ENCODE peak calls at places on chromosomes 4 and X, in six cellular contexts. One of them, this sample, is unnamed.

GRCh38 chrX:150857453-150857852 is 41.0 kb downstream of the CD99L2 start:
- DNase-seq in stimulated activated CD4-positive, alpha-beta T cell treated with anti-CD3 and anti-CD28 coated beads, Interleukin-1b, Interleukin-23, amount 100 ng/mL, for 24 hours: no peak
- DNase-seq in WTC11: no peak
- DNase-seq in choroid plexus epithelial cell: no peak
- DNase-seq in AG10803: no peak
- DNase-seq in pulmonary artery endothelial cell: no peak
- DNase-seq in this sample: no peak

GRCh38 chr4:159232465-159233106 is 129.7 kb downstream of the RAPGEF2 start:
- DNase-seq in pulmonary artery endothelial cell: no peak
- DNase-seq in stimulated activated CD4-positive, alpha-beta T cell treated with anti-CD3 and anti-CD28 coated beads, Interleukin-1b, Interleukin-23, amount 100 ng/mL, for 24 hours: no peak
- DNase-seq in WTC11: no peak
- DNase-seq in AG10803: no peak
- DNase-seq in choroid plexus epithelial cell: no peak
- DNase-seq in this sample: no peak

GRCh38 chr4:174654634-174655033 is 132.3 kb upstream of the HPGD start:
- DNase-seq in AG10803: no peak
- DNase-seq in choroid plexus epithelial cell: no peak
- DNase-seq in stimulated activated CD4-positive, alpha-beta T cell treated with anti-CD3 and anti-CD28 coated beads, Interleukin-1b, Interleukin-23, amount 100 ng/mL, for 24 hours: no peak
- DNase-seq in pulmonary artery endothelial cell: no peak
- DNase-seq in WTC11: no peak
- DNase-seq in this sample: no peak

GRCh38 chr4:125049711-125050110 is 265.0 kb upstream of the FAT4 start:
- DNase-seq in stimulated activated CD4-positive, alpha-beta T cell treated with anti-CD3 and anti-CD28 coated beads, Interleukin-1b, Interleukin-23, amount 100 ng/mL, for 24 hours: no peak
- DNase-seq in pulmonary artery endothelial cell: no peak
- DNase-seq in WTC11: no peak
- DNase-seq in AG10803: peak
- DNase-seq in choroid plexus epithelial cell: no peak
- DNase-seq in this sample: peak

GRCh38 chrX:118727686-118728339 is 407 bp downstream of the IL13RA1 start:
- DNase-seq in AG10803: peak
- DNase-seq in stimulated activated CD4-positive, alpha-beta T cell treated with anti-CD3 and anti-CD28 coated beads, Interleukin-1b, Interleukin-23, amount 100 ng/mL, for 24 hours: no peak
- DNase-seq in choroid plexus epithelial cell: no peak
- DNase-seq in pulmonary artery endothelial cell: no peak
- DNase-seq in WTC11: peak
- DNase-seq in this sample: peak

GRCh38 chr4:70402762-70403161 is 5.0 kb downstream of the OPRPN start:
- DNase-seq in AG10803: no peak
- DNase-seq in WTC11: no peak
- DNase-seq in stimulated activated CD4-positive, alpha-beta T cell treated with anti-CD3 and anti-CD28 coated beads, Interleukin-1b, Interleukin-23, amount 100 ng/mL, for 24 hours: no peak
- DNase-seq in choroid plexus epithelial cell: no peak
- DNase-seq in pulmonary artery endothelial cell: no peak
- DNase-seq in this sample: no peak

GRCh38 chr4:180099962-180100361 is 2143.2 kb upstream of the TENM3 start:
- DNase-seq in AG10803: no peak
- DNase-seq in WTC11: no peak
- DNase-seq in pulmonary artery endothelial cell: no peak
- DNase-seq in choroid plexus epithelial cell: no peak
- DNase-seq in stimulated activated CD4-positive, alpha-beta T cell treated with anti-CD3 and anti-CD28 coated beads, Interleukin-1b, Interleukin-23, amount 100 ng/mL, for 24 hours: no peak
- DNase-seq in this sample: no peak

GRCh38 chr4:77020017-77020416 is 55.8 kb downstream of the CCNI start:
- DNase-seq in pulmonary artery endothelial cell: no peak
- DNase-seq in WTC11: no peak
- DNase-seq in choroid plexus epithelial cell: no peak
- DNase-seq in stimulated activated CD4-positive, alpha-beta T cell treated with anti-CD3 and anti-CD28 coated beads, Interleukin-1b, Interleukin-23, amount 100 ng/mL, for 24 hours: no peak
- DNase-seq in AG10803: no peak
- DNase-seq in this sample: no peak

GRCh38 chrX:18654873-18655836 is 16.8 kb downstream of the RS1 start:
- DNase-seq in WTC11: no peak
- DNase-seq in stimulated activated CD4-positive, alpha-beta T cell treated with anti-CD3 and anti-CD28 coated beads, Interleukin-1b, Interleukin-23, amount 100 ng/mL, for 24 hours: no peak
- DNase-seq in pulmonary artery endothelial cell: no peak
- DNase-seq in choroid plexus epithelial cell: peak
- DNase-seq in AG10803: no peak
- DNase-seq in this sample: peak

GRCh38 chr4:113445286-113445685 is 316.3 kb downstream of the CAMK2D start:
- DNase-seq in pulmonary artery endothelial cell: no peak
- DNase-seq in stimulated activated CD4-positive, alpha-beta T cell treated with anti-CD3 and anti-CD28 coated beads, Interleukin-1b, Interleukin-23, amount 100 ng/mL, for 24 hours: no peak
- DNase-seq in choroid plexus epithelial cell: peak
- DNase-seq in WTC11: no peak
- DNase-seq in AG10803: peak
- DNase-seq in this sample: peak

GRCh38 chr4:30429813-30430466 is 290.2 kb upstream of the PCDH7 start:
- DNase-seq in pulmonary artery endothelial cell: no peak
- DNase-seq in choroid plexus epithelial cell: peak
- DNase-seq in WTC11: no peak
- DNase-seq in AG10803: peak
- DNase-seq in stimulated activated CD4-positive, alpha-beta T cell treated with anti-CD3 and anti-CD28 coated beads, Interleukin-1b, Interleukin-23, amount 100 ng/mL, for 24 hours: no peak
- DNase-seq in this sample: peak

GRCh38 chr4:8819421-8820177 is 52.0 kb downstream of the HMX1 start:
- DNase-seq in choroid plexus epithelial cell: no peak
- DNase-seq in WTC11: no peak
- DNase-seq in stimulated activated CD4-positive, alpha-beta T cell treated with anti-CD3 and anti-CD28 coated beads, Interleukin-1b, Interleukin-23, amount 100 ng/mL, for 24 hours: no peak
- DNase-seq in pulmonary artery endothelial cell: no peak
- DNase-seq in AG10803: no peak
- DNase-seq in this sample: no peak

GRCh38 chr4:70544279-70544870 is 26.0 kb downstream of the AMTN start:
- DNase-seq in choroid plexus epithelial cell: peak
- DNase-seq in stimulated activated CD4-positive, alpha-beta T cell treated with anti-CD3 and anti-CD28 coated beads, Interleukin-1b, Interleukin-23, amount 100 ng/mL, for 24 hours: no peak
- DNase-seq in WTC11: no peak
- DNase-seq in AG10803: peak
- DNase-seq in pulmonary artery endothelial cell: no peak
- DNase-seq in this sample: peak

GRCh38 chr4:119172223-119172622 is 36.6 kb downstream of the MYOZ2 start:
- DNase-seq in pulmonary artery endothelial cell: no peak
- DNase-seq in WTC11: no peak
- DNase-seq in choroid plexus epithelial cell: no peak
- DNase-seq in stimulated activated CD4-positive, alpha-beta T cell treated with anti-CD3 and anti-CD28 coated beads, Interleukin-1b, Interleukin-23, amount 100 ng/mL, for 24 hours: no peak
- DNase-seq in AG10803: no peak
- DNase-seq in this sample: no peak

GRCh38 chrX:53320543-53321215 is 39.3 kb upstream of the IQSEC2 start:
- DNase-seq in AG10803: no peak
- DNase-seq in stimulated activated CD4-positive, alpha-beta T cell treated with anti-CD3 and anti-CD28 coated beads, Interleukin-1b, Interleukin-23, amount 100 ng/mL, for 24 hours: no peak
- DNase-seq in choroid plexus epithelial cell: no peak
- DNase-seq in pulmonary artery endothelial cell: no peak
- DNase-seq in WTC11: no peak
- DNase-seq in this sample: no peak

GRCh38 chr4:186789671-186790070 is 66.0 kb upstream of the FAT1 start:
- DNase-seq in pulmonary artery endothelial cell: no peak
- DNase-seq in AG10803: peak
- DNase-seq in stimulated activated CD4-positive, alpha-beta T cell treated with anti-CD3 and anti-CD28 coated beads, Interleukin-1b, Interleukin-23, amount 100 ng/mL, for 24 hours: no peak
- DNase-seq in WTC11: no peak
- DNase-seq in choroid plexus epithelial cell: no peak
- DNase-seq in this sample: peak

GRCh38 chrX:109782994-109783711 is 50.1 kb upstream of the ACSL4 start:
- DNase-seq in pulmonary artery endothelial cell: no peak
- DNase-seq in WTC11: no peak
- DNase-seq in stimulated activated CD4-positive, alpha-beta T cell treated with anti-CD3 and anti-CD28 coated beads, Interleukin-1b, Interleukin-23, amount 100 ng/mL, for 24 hours: no peak
- DNase-seq in choroid plexus epithelial cell: peak
- DNase-seq in AG10803: peak
- DNase-seq in this sample: no peak

GRCh38 chr4:17544205-17544604 is 29.2 kb downstream of the CLRN2 start:
- DNase-seq in pulmonary artery endothelial cell: no peak
- DNase-seq in WTC11: no peak
- DNase-seq in stimulated activated CD4-positive, alpha-beta T cell treated with anti-CD3 and anti-CD28 coated beads, Interleukin-1b, Interleukin-23, amount 100 ng/mL, for 24 hours: no peak
- DNase-seq in choroid plexus epithelial cell: no peak
- DNase-seq in AG10803: peak
- DNase-seq in this sample: peak

GRCh38 chr4:102620697-102621497 is 119.7 kb downstream of the NFKB1 start:
- DNase-seq in pulmonary artery endothelial cell: no peak
- DNase-seq in AG10803: peak
- DNase-seq in WTC11: no peak
- DNase-seq in stimulated activated CD4-positive, alpha-beta T cell treated with anti-CD3 and anti-CD28 coated beads, Interleukin-1b, Interleukin-23, amount 100 ng/mL, for 24 hours: no peak
- DNase-seq in choroid plexus epithelial cell: peak
- DNase-seq in this sample: peak

GRCh38 chr4:142901166-142901662 is 55.1 kb upstream of the INPP4B start:
- DNase-seq in stimulated activated CD4-positive, alpha-beta T cell treated with anti-CD3 and anti-CD28 coated beads, Interleukin-1b, Interleukin-23, amount 100 ng/mL, for 24 hours: no peak
- DNase-seq in choroid plexus epithelial cell: peak
- DNase-seq in WTC11: no peak
- DNase-seq in pulmonary artery endothelial cell: no peak
- DNase-seq in AG10803: no peak
- DNase-seq in this sample: no peak

GRCh38 chrX:103398321-103398937 is 22.1 kb downstream of the BEX3 start:
- DNase-seq in pulmonary artery endothelial cell: peak
- DNase-seq in choroid plexus epithelial cell: peak
- DNase-seq in WTC11: no peak
- DNase-seq in stimulated activated CD4-positive, alpha-beta T cell treated with anti-CD3 and anti-CD28 coated beads, Interleukin-1b, Interleukin-23, amount 100 ng/mL, for 24 hours: no peak
- DNase-seq in AG10803: peak
- DNase-seq in this sample: peak

GRCh38 chr4:20151436-20151835 is 100.3 kb upstream of the SLIT2 start:
- DNase-seq in AG10803: no peak
- DNase-seq in pulmonary artery endothelial cell: no peak
- DNase-seq in WTC11: no peak
- DNase-seq in choroid plexus epithelial cell: no peak
- DNase-seq in stimulated activated CD4-positive, alpha-beta T cell treated with anti-CD3 and anti-CD28 coated beads, Interleukin-1b, Interleukin-23, amount 100 ng/mL, for 24 hours: no peak
- DNase-seq in this sample: no peak

GRCh38 chr4:82275431-82276423 is 98.1 kb downstream of the HNRNPD start:
- DNase-seq in stimulated activated CD4-positive, alpha-beta T cell treated with anti-CD3 and anti-CD28 coated beads, Interleukin-1b, Interleukin-23, amount 100 ng/mL, for 24 hours: no peak
- DNase-seq in pulmonary artery endothelial cell: no peak
- DNase-seq in AG10803: no peak
- DNase-seq in choroid plexus epithelial cell: no peak
- DNase-seq in WTC11: peak
- DNase-seq in this sample: no peak

GRCh38 chr4:8182858-8183725 is 16.0 kb upstream of the SH3TC1 start:
- DNase-seq in choroid plexus epithelial cell: peak
- DNase-seq in WTC11: no peak
- DNase-seq in pulmonary artery endothelial cell: no peak
- DNase-seq in AG10803: peak
- DNase-seq in stimulated activated CD4-positive, alpha-beta T cell treated with anti-CD3 and anti-CD28 coated beads, Interleukin-1b, Interleukin-23, amount 100 ng/mL, for 24 hours: no peak
- DNase-seq in this sample: peak

GRCh38 chrX:153338836-153339235 is 4.9 kb downstream of the ZNF275 start:
- DNase-seq in pulmonary artery endothelial cell: no peak
- DNase-seq in stimulated activated CD4-positive, alpha-beta T cell treated with anti-CD3 and anti-CD28 coated beads, Interleukin-1b, Interleukin-23, amount 100 ng/mL, for 24 hours: no peak
- DNase-seq in choroid plexus epithelial cell: no peak
- DNase-seq in AG10803: no peak
- DNase-seq in WTC11: no peak
- DNase-seq in this sample: no peak

GRCh38 chr4:13266687-13267086 is 217.5 kb downstream of the RAB28 start:
- DNase-seq in WTC11: no peak
- DNase-seq in pulmonary artery endothelial cell: no peak
- DNase-seq in AG10803: no peak
- DNase-seq in choroid plexus epithelial cell: no peak
- DNase-seq in stimulated activated CD4-positive, alpha-beta T cell treated with anti-CD3 and anti-CD28 coated beads, Interleukin-1b, Interleukin-23, amount 100 ng/mL, for 24 hours: no peak
- DNase-seq in this sample: peak

GRCh38 chrX:18702362-18703195 is 4.9 kb upstream of the PPEF1 start:
- DNase-seq in AG10803: no peak
- DNase-seq in choroid plexus epithelial cell: peak
- DNase-seq in pulmonary artery endothelial cell: no peak
- DNase-seq in WTC11: no peak
- DNase-seq in stimulated activated CD4-positive, alpha-beta T cell treated with anti-CD3 and anti-CD28 coated beads, Interleukin-1b, Interleukin-23, amount 100 ng/mL, for 24 hours: no peak
- DNase-seq in this sample: peak

GRCh38 chrX:11619426-11619825 is 46.3 kb downstream of the ARHGAP6 start:
- DNase-seq in choroid plexus epithelial cell: no peak
- DNase-seq in stimulated activated CD4-positive, alpha-beta T cell treated with anti-CD3 and anti-CD28 coated beads, Interleukin-1b, Interleukin-23, amount 100 ng/mL, for 24 hours: no peak
- DNase-seq in WTC11: no peak
- DNase-seq in AG10803: peak
- DNase-seq in pulmonary artery endothelial cell: no peak
- DNase-seq in this sample: no peak

GRCh38 chrX:25968920-25969319 is 169.2 kb upstream of the MAGEB18 start:
- DNase-seq in pulmonary artery endothelial cell: no peak
- DNase-seq in stimulated activated CD4-positive, alpha-beta T cell treated with anti-CD3 and anti-CD28 coated beads, Interleukin-1b, Interleukin-23, amount 100 ng/mL, for 24 hours: no peak
- DNase-seq in WTC11: peak
- DNase-seq in AG10803: peak
- DNase-seq in choroid plexus epithelial cell: peak
- DNase-seq in this sample: no peak

GRCh38 chrX:66166671-66167070 is 2.6 kb downstream of the HEPH start:
- DNase-seq in AG10803: no peak
- DNase-seq in choroid plexus epithelial cell: no peak
- DNase-seq in pulmonary artery endothelial cell: no peak
- DNase-seq in stimulated activated CD4-positive, alpha-beta T cell treated with anti-CD3 and anti-CD28 coated beads, Interleukin-1b, Interleukin-23, amount 100 ng/mL, for 24 hours: no peak
- DNase-seq in WTC11: no peak
- DNase-seq in this sample: no peak

GRCh38 chr4:21801661-21802355 is 146.8 kb downstream of the KCNIP4 start:
- DNase-seq in pulmonary artery endothelial cell: no peak
- DNase-seq in choroid plexus epithelial cell: peak
- DNase-seq in stimulated activated CD4-positive, alpha-beta T cell treated with anti-CD3 and anti-CD28 coated beads, Interleukin-1b, Interleukin-23, amount 100 ng/mL, for 24 hours: no peak
- DNase-seq in AG10803: peak
- DNase-seq in WTC11: no peak
- DNase-seq in this sample: no peak

GRCh38 chr4:141473952-141474351 is 162.4 kb upstream of the IL15 start:
- DNase-seq in WTC11: no peak
- DNase-seq in pulmonary artery endothelial cell: no peak
- DNase-seq in choroid plexus epithelial cell: no peak
- DNase-seq in AG10803: peak
- DNase-seq in stimulated activated CD4-positive, alpha-beta T cell treated with anti-CD3 and anti-CD28 coated beads, Interleukin-1b, Interleukin-23, amount 100 ng/mL, for 24 hours: no peak
- DNase-seq in this sample: peak

GRCh38 chr4:40737882-40738281 is 11.9 kb upstream of the NSUN7 start:
- DNase-seq in WTC11: no peak
- DNase-seq in choroid plexus epithelial cell: no peak
- DNase-seq in stimulated activated CD4-positive, alpha-beta T cell treated with anti-CD3 and anti-CD28 coated beads, Interleukin-1b, Interleukin-23, amount 100 ng/mL, for 24 hours: no peak
- DNase-seq in AG10803: no peak
- DNase-seq in pulmonary artery endothelial cell: no peak
- DNase-seq in this sample: no peak

GRCh38 chrX:70613295-70613694 is 168.7 kb downstream of the DLG3 start:
- DNase-seq in stimulated activated CD4-positive, alpha-beta T cell treated with anti-CD3 and anti-CD28 coated beads, Interleukin-1b, Interleukin-23, amount 100 ng/mL, for 24 hours: no peak
- DNase-seq in pulmonary artery endothelial cell: no peak
- DNase-seq in choroid plexus epithelial cell: peak
- DNase-seq in AG10803: peak
- DNase-seq in WTC11: no peak
- DNase-seq in this sample: peak

GRCh38 chr4:24669751-24670150 is 85.4 kb upstream of the DHX15 start:
- DNase-seq in choroid plexus epithelial cell: no peak
- DNase-seq in AG10803: no peak
- DNase-seq in pulmonary artery endothelial cell: no peak
- DNase-seq in stimulated activated CD4-positive, alpha-beta T cell treated with anti-CD3 and anti-CD28 coated beads, Interleukin-1b, Interleukin-23, amount 100 ng/mL, for 24 hours: no peak
- DNase-seq in WTC11: no peak
- DNase-seq in this sample: no peak